ENCODE peak calls at places on chromosomes 3 and 15, in four cellular contexts. K is psoas muscle, F is nephron progenitor cell, H is AG09319. C is an unnamed sample.

GRCh38 chr15:62739082-62739481 is 303.5 kb upstream of the TPM1 start:
- DNase-seq in H (no peak), K (no peak), F (no peak), C (no peak)

GRCh38 chr15:56242576-56243116 is 1.0 kb downstream of the RFX7 start:
- DNase-seq in K (no peak), F (no peak), H (no peak), C (no peak)

GRCh38 chr15:74777769-74778598 is 3.9 kb upstream of the CSK start:
- DNase-seq in K (no peak), H (no peak), F (no peak), C (no peak)

GRCh38 chr3:140152851-140153640 is 218.1 kb downstream of the CLSTN2 start:
- DNase-seq in F (no peak), H (no peak), K (no peak), C (no peak)

GRCh38 chr15:87753539-87753938 is 503.0 kb downstream of the NTRK3 start:
- DNase-seq in K (no peak), F (no peak), H (no peak), C (no peak)

GRCh38 chr3:127665586-127665985 is 7.2 kb upstream of the ABTB1 start:
- DNase-seq in K (no peak), F (no peak), H (no peak), C (no peak)

GRCh38 chr15:47477253-47477652 is 240.1 kb upstream of the SEMA6D start:
- DNase-seq in F (no peak), K (no peak), H (no peak), C (no peak)

GRCh38 chr3:120224249-120224648 is 60.8 kb downstream of the GPR156 start:
- DNase-seq in H (no peak), K (no peak), F (no peak), C (no peak)

GRCh38 chr3:151890721-151891141 is 17.3 kb downstream of the SUCNR1 start:
- DNase-seq in H (no peak), F (no peak), K (no peak), C (no peak)

GRCh38 chr3:193590088-193590856 is 2.7 kb upstream of the OPA1 start:
- DNase-seq in F (no peak), K (no peak), H (no peak), C (peak)

GRCh38 chr3:183306798-183307671 is 54.0 kb downstream of the B3GNT5 start:
- DNase-seq in F (no peak), H (no peak), K (peak), C (no peak)

GRCh38 chr3:127677541-127678314 is 5.0 kb downstream of the ABTB1 start:
- DNase-seq in K (no peak), F (no peak), H (no peak), C (no peak)

GRCh38 chr3:46867550-46867898 is 4.3 kb upstream of the MYL3 start:
- DNase-seq in F (no peak), H (no peak), K (peak), C (no peak)

GRCh38 chr3:33919312-33919711 is 120.9 kb downstream of the PDCD6IP start:
- DNase-seq in F (no peak), K (no peak), H (no peak), C (peak)

GRCh38 chr3:150757364-150757763 is 5.6 kb downstream of the SIAH2 start:
- DNase-seq in K (no peak), F (no peak), H (no peak), C (no peak)